ENCODE peak calls at places on chromosome 15, in eight cellular contexts. P is iPS DF 6.9; W is adipocyte; Z is fibroblast of lung; K is CD8-positive, alpha-beta memory T cell; Q is psoas muscle; G is SJSA1; F is H9. M is an unnamed sample. For H3K4me1, the result is how much of the 10 kb centered on the place peaks cover.

GRCh38 chr15:45128971-45129639 is 574 bp downstream of the DUOXA1 start:
- DNase-seq in Q (no peak), G (no peak), P (no peak), Z (no peak), K (no peak), F (peak), W (no peak), M (no peak)

GRCh38 chr15:77144492-77145070 is 73.7 kb upstream of the TSPAN3 start:
- DNase-seq in G (peak), Z (peak), P (no peak), W (peak), K (no peak), F (no peak), Q (no peak), M (no peak)

GRCh38 chr15:101188517-101189340 is 63.1 kb downstream of the CHSY1 start:
- DNase-seq in K (no peak), Z (peak), F (no peak), Q (no peak), P (no peak), G (no peak), W (peak), M (no peak)

GRCh38 chr15:64806509-64806908 is 18.9 kb downstream of the PIF1 start:
- DNase-seq in P (no peak), Q (no peak), K (no peak), G (no peak), Z (no peak), F (no peak), W (no peak), M (no peak)

GRCh38 chr15:60541784-60542617 is 63.1 kb upstream of the ICE2 start:
- DNase-seq in F (no peak), W (peak), K (no peak), Z (no peak), Q (peak), P (no peak), G (no peak), M (no peak)

GRCh38 chr15:70324001-70324974 is 226.6 kb upstream of the TLE3 start:
- DNase-seq in W (peak), K (no peak), P (no peak), G (no peak), Z (peak), F (no peak), Q (no peak), M (peak)

GRCh38 chr15:36589971-36590370 is 10.5 kb downstream of the CDIN1 start:
- DNase-seq in P (no peak), Q (no peak), Z (peak), K (no peak), F (no peak), W (peak), G (no peak), M (no peak)

GRCh38 chr15:40081691-40082194 is 26.9 kb downstream of the BMF start:
- DNase-seq in Z (peak), P (no peak), W (peak), F (peak), K (no peak), G (peak), Q (peak), M (no peak)

GRCh38 chr15:100663066-100663465 is 60.7 kb downstream of the ASB7 start:
- DNase-seq in Z (no peak), W (no peak), K (no peak), G (peak), P (peak), F (peak), Q (no peak), M (no peak)

GRCh38 chr15:45795487-45796069 is 160.7 kb downstream of the SQOR start:
- DNase-seq in P (peak), Z (peak), F (peak), Q (no peak), G (peak), W (peak), K (no peak), M (no peak)

GRCh38 chr15:65245096-65245849 is 34.0 kb upstream of the CILP start:
- DNase-seq in Z (peak), P (no peak), G (no peak), K (no peak), F (no peak), W (peak), Q (peak), M (peak)

GRCh38 chr15:38702178-38702912 is 137.7 kb upstream of the RASGRP1 start:
- DNase-seq in Q (no peak), W (no peak), Z (no peak), K (no peak), F (peak), G (no peak), P (no peak), M (no peak)

GRCh38 chr15:41843571-41843970 is 4.9 kb downstream of the PLA2G4B start:
- DNase-seq in K (no peak), G (no peak), Q (no peak), F (no peak), W (no peak), P (no peak), Z (no peak), M (no peak)

GRCh38 chr15:83733206-83733605 is 79.3 kb downstream of the ADAMTSL3 start:
- DNase-seq in G (peak), P (no peak), F (no peak), Z (peak), K (no peak), W (no peak), Q (no peak), M (no peak)

GRCh38 chr15:57950381-57950946 is 115.0 kb downstream of the ALDH1A2 start:
- DNase-seq in Z (no peak), F (no peak), W (no peak), G (no peak), K (no peak), P (no peak), Q (no peak), M (no peak)

GRCh38 chr15:56871180-56871579 is 47.3 kb upstream of the TCF12 start:
- DNase-seq in G (peak), Q (no peak), W (peak), P (no peak), K (no peak), Z (peak), F (no peak), M (no peak)

GRCh38 chr15:26443321-26443720 is 329.5 kb downstream of the GABRB3 start:
- DNase-seq in Q (no peak), K (no peak), F (no peak), G (no peak), Z (no peak), P (no peak), W (no peak), M (no peak)

GRCh38 chr15:68566377-68566954 is 12.3 kb upstream of the CORO2B start:
- DNase-seq in Z (no peak), F (no peak), W (no peak), K (no peak), P (no peak), Q (no peak), G (no peak), M (no peak)

DNA sequence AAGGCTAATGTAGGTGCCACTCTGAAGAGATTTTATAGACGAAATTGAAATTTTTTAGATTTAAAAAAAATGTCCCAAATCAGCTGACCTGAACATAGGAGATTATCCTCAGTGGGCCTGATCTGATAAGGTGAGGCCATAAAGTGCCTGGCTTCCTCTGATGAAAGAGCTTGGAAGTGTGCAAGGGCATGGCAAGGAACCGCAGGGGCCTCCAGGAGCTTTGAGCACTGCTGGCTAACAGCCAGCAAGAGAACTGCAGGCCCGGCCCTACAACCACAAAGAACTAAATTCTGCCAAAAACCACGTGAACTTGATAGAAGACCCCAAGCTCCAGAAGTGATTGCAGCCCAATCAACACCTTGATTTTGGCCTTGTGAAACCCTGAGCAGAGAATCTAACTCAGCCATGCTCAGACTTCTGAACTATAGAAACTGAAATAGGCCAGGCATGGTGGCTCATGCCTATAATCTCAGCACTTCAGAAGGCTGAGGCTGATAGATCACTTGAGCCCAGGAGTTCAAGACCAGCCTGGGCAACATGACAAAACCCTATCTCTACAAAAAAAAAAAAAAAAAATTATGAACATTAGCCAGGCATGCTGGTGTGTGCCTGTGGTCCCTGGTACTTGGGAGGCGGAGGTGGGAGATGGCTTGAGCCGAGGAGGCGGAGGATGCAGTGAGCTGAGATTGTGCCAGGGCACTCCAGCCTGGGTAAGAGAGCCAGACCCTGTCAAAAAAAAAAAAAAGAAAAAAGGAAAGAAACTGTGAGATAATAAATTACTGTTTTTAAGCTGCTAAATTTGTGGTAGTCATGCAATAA is 7.7 kb upstream of the DIS3L start:
- DNase-seq in K (no peak), W (no peak), F (no peak), G (no peak), Q (no peak), P (no peak), Z (no peak), M (no peak)
- H3K4me1 ChIP-seq in K (under half), W (under half), F (under half), G (under half), Q (under half), P (under half), Z (under half), M (under half)

GRCh38 chr15:74398183-74398582 is 30.7 kb upstream of the CYP11A1 start:
- DNase-seq in F (no peak), K (no peak), G (no peak), P (no peak), Q (no peak), Z (no peak), W (no peak), M (no peak)
- H3K4me1 ChIP-seq in F (under half), K (under half), G (under half), P (under half), Q (under half), Z (under half), W (half or more), M (under half)

GRCh38 chr15:31364301-31365031 is 37.8 kb downstream of the KLF13 start:
- DNase-seq in P (no peak), W (no peak), F (peak), Z (no peak), K (no peak), G (no peak), Q (no peak), M (no peak)
- H3K4me1 ChIP-seq in P (under half), W (half or more), F (under half), Z (under half), K (half or more), G (under half), Q (half or more), M (half or more)

GRCh38 chr15:99452010-99452409 is 113.8 kb upstream of the MEF2A start:
- DNase-seq in K (no peak), F (no peak), Q (no peak), Z (no peak), W (no peak), G (no peak), P (no peak), M (no peak)
- H3K4me1 ChIP-seq in K (under half), F (under half), Q (under half), Z (under half), W (under half), G (under half), P (under half), M (half or more)

M was measured in esophagus muscularis mucosa.